ENCODE peak calls at places on chromosomes 16 and 17, in six cellular contexts. E is stimulated activated CD8-positive, alpha-beta memory T cell treated with anti-CD3 and anti-CD28 coated beads, Interleukin-12 subunit alpha, Interleukin-12 subunit beta, amount 100 ng/mL, for 4 hours; W is CD8-positive, alpha-beta memory T cell; B is AG09309; F is fibroblast of mammary gland; R is heart left ventricle. Y is an unnamed sample.

GRCh38 chr17:80968602-80969029 is 23.0 kb upstream of the CHMP6 start:
- DNase-seq in E (no peak), F (no peak), B (no peak), W (no peak), R (no peak), Y (no peak)

GRCh38 chr17:1720856-1721386 is 3.6 kb upstream of the WDR81 start:
- DNase-seq in R (peak), W (peak), E (no peak), B (no peak), F (peak), Y (peak)

GRCh38 chr16:88826070-88826840 is 14.5 kb upstream of the APRT start:
- DNase-seq in R (no peak), E (no peak), W (no peak), F (no peak), B (no peak), Y (no peak)

GRCh38 chr16:621526-622105 is 9.2 kb upstream of the WFIKKN1 start:
- DNase-seq in W (no peak), B (no peak), F (peak), E (no peak), R (no peak), Y (no peak)

GRCh38 chr16:88686062-88686438 is 257 bp downstream of the SNAI3 start:
- DNase-seq in F (no peak), W (peak), R (no peak), E (no peak), B (no peak), Y (no peak)

GRCh38 chr17:51608251-51608933 is 348.0 kb downstream of the UTP18 start:
- DNase-seq in B (no peak), W (no peak), R (no peak), F (no peak), E (no peak), Y (no peak)

GRCh38 chr17:7060165-7060890 is 16.4 kb upstream of the SLC16A11 start:
- DNase-seq in E (no peak), B (no peak), F (peak), R (no peak), W (no peak), Y (no peak)

GRCh38 chr17:9241371-9241712 is 220.0 kb downstream of the NTN1 start:
- DNase-seq in R (no peak), F (no peak), E (no peak), W (no peak), B (no peak), Y (no peak)

GRCh38 chr16:88039591-88039990 is 88.4 kb downstream of the BANP start:
- DNase-seq in W (no peak), R (no peak), B (no peak), F (no peak), E (no peak), Y (no peak)

GRCh38 chr17:67216544-67217320 is 28.3 kb downstream of the HELZ start:
- DNase-seq in W (no peak), E (no peak), F (no peak), B (no peak), R (no peak), Y (no peak)

GRCh38 chr17:79969906-79970305 is 65.8 kb downstream of the TBC1D16 start:
- DNase-seq in E (no peak), R (no peak), B (no peak), W (no peak), F (no peak), Y (no peak)

GRCh38 chr17:22469101-22469880 is 777.0 kb downstream of the KCNJ18 start:
- DNase-seq in F (no peak), W (no peak), R (no peak), E (no peak), B (no peak), Y (no peak)

GRCh38 chr16:49492090-49492801 is 118.6 kb downstream of the C16orf78 start:
- DNase-seq in E (peak), F (no peak), W (no peak), B (no peak), R (peak), Y (peak)

GRCh38 chr17:63973930-63974593 is 1.3 kb upstream of the SCN4A start:
- DNase-seq in E (no peak), F (peak), R (no peak), B (no peak), W (no peak), Y (no peak)

GRCh38 chr17:73363788-73364522 is 52.2 kb upstream of the CDC42EP4 start:
- DNase-seq in B (no peak), E (no peak), R (no peak), W (no peak), F (no peak), Y (no peak)

GRCh38 chr16:83742076-83742475 is 65.7 kb upstream of the HSBP1 start:
- DNase-seq in F (no peak), R (no peak), W (no peak), E (no peak), B (no peak), Y (no peak)

GRCh38 chr17:3557768-3558583 is at the start of gene TRPV3:
- DNase-seq in B (no peak), W (peak), R (no peak), E (peak), F (peak), Y (no peak)

GRCh38 chr16:87602005-87602790 is at the start of gene JPH3:
- DNase-seq in F (no peak), W (no peak), R (no peak), E (no peak), B (no peak), Y (no peak)

GRCh38 chr16:62657116-62657515 is 620.9 kb upstream of the CDH8 start:
- DNase-seq in F (no peak), E (no peak), W (no peak), R (no peak), B (no peak), Y (no peak)

GRCh38 chr16:82756283-82756599 is 129.5 kb downstream of the CDH13 start:
- DNase-seq in W (no peak), E (no peak), B (no peak), F (peak), R (no peak), Y (no peak)

GRCh38 chr17:46818319-46818928 is at the start of gene WNT3:
- DNase-seq in E (peak), R (peak), F (no peak), W (peak), B (no peak), Y (no peak)

GRCh38 chr17:81489012-81489968 is 23.3 kb downstream of the ACTG1 start:
- DNase-seq in F (no peak), B (no peak), E (no peak), R (no peak), W (no peak), Y (no peak)

GRCh38 chr16:51008037-51008436 is 143.0 kb downstream of the SALL1 start:
- DNase-seq in E (no peak), F (no peak), R (no peak), B (no peak), W (no peak), Y (no peak)

GRCh38 chr17:1203111-1203966 is 23.6 kb upstream of the ABR start:
- DNase-seq in F (peak), R (peak), W (peak), E (peak), B (no peak), Y (peak)

GRCh38 chr16:89084411-89084810 is 9.2 kb upstream of the ACSF3 start:
- DNase-seq in F (no peak), R (no peak), B (no peak), E (no peak), W (no peak), Y (no peak)

GRCh38 chr16:64346080-64346479 is 775.8 kb downstream of the CDH11 start:
- DNase-seq in W (no peak), E (no peak), R (no peak), F (no peak), B (no peak), Y (no peak)

GRCh38 chr16:30091474-30092372 is at the start of gene TBX6:
- DNase-seq in F (peak), R (peak), B (peak), E (peak), W (peak), Y (peak)

GRCh38 chr16:9092282-9092962 is 978 bp downstream of the HAPSTR1 start:
- DNase-seq in B (no peak), F (no peak), R (peak), W (peak), E (no peak), Y (peak)

GRCh38 chr16:82936941-82937551 is 310.3 kb downstream of the CDH13 start:
- DNase-seq in F (peak), E (no peak), R (no peak), B (no peak), W (no peak), Y (peak)

GRCh38 chr17:40547079-40547784 is 18.0 kb downstream of the CCR7 start:
- DNase-seq in E (peak), B (no peak), F (no peak), W (peak), R (no peak), Y (peak)

GRCh38 chr16:23107878-23108277 is 41.4 kb downstream of the USP31 start:
- DNase-seq in W (no peak), E (no peak), F (no peak), R (no peak), B (no peak), Y (no peak)

GRCh38 chr16:25151996-25152395 is 40.5 kb downstream of the LCMT1 start:
- DNase-seq in B (peak), W (no peak), R (no peak), F (peak), E (no peak), Y (no peak)

GRCh38 chr16:68031951-68032350 is 8.9 kb downstream of the DUS2 start:
- DNase-seq in E (no peak), R (no peak), F (peak), W (no peak), B (no peak), Y (peak)

GRCh38 chr16:2828876-2829430 is 1.1 kb upstream of the ZG16B start:
- DNase-seq in B (no peak), E (no peak), F (no peak), W (no peak), R (no peak), Y (no peak)

GRCh38 chr17:1635675-1636465 is 7.2 kb upstream of the SLC43A2 start:
- DNase-seq in R (peak), W (no peak), F (no peak), B (no peak), E (no peak), Y (no peak)